ENCODE peak calls at places on chromosomes 4 and X, in nine cellular contexts. A is GM12891; V is NCI-H1105; M is activated T-helper 1 cell treated with anti-CD3 and anti-CD28 coated beads, Interleukin-2, amount 50 U/mL, for 16 hours; H is left lung; R is C1 segment of cervical spinal cord; U is HEK293T; E is astrocyte of the hippocampus; L is H9. Y is an unnamed sample.
A peak's percentile ranks its signal among the peaks of the same experiment; 100 is the strongest.

GRCh38 chr4:1784395-1784788 is 8.7 kb upstream of the FGFR3 start:
- DNase-seq in A (no peak), U (no peak), H (no peak), R (peak; percentile 51), V (no peak), E (no peak), M (no peak), L (no peak), Y (no peak)

GRCh38 chrX:11499076-11500044 is 166.4 kb downstream of the ARHGAP6 start:
- DNase-seq in A (no peak), L (no peak), M (no peak), V (no peak), H (no peak), E (peak; percentile 66), U (no peak), R (no peak), Y (no peak)

GRCh38 chr4:132065940-132066495 is 1083.1 kb upstream of the PCDH10 start:
- DNase-seq in M (no peak), U (no peak), R (no peak), V (no peak), A (no peak), H (no peak), L (no peak), E (no peak), Y (no peak)

GRCh38 chr4:10746371-10747143 is 62.0 kb upstream of the CLNK start:
- DNase-seq in R (no peak), L (no peak), H (no peak), A (no peak), E (peak; percentile 61), U (no peak), M (no peak), V (no peak), Y (no peak)

GRCh38 chrX:154047266-154047665 is 27.6 kb upstream of the IRAK1 start:
- DNase-seq in A (no peak), V (no peak), L (no peak), U (no peak), H (no peak), E (peak; percentile 44), M (no peak), R (no peak), Y (no peak)

GRCh38 chr4:132614682-132615081 is 534.4 kb upstream of the PCDH10 start:
- DNase-seq in H (no peak), R (no peak), V (no peak), M (no peak), E (peak; percentile 3), U (no peak), A (no peak), L (no peak), Y (no peak)

GRCh38 chrX:97211070-97211469 is 327.4 kb downstream of the RPA4 start:
- DNase-seq in H (no peak), L (no peak), U (no peak), V (no peak), R (no peak), E (no peak), M (no peak), A (no peak), Y (no peak)

GRCh38 chr4:3340038-3340702 is 47.3 kb downstream of the RGS12 start:
- DNase-seq in U (no peak), M (no peak), R (no peak), E (no peak), L (no peak), H (peak; percentile 75), V (no peak), A (no peak), Y (no peak)

GRCh38 chr4:61520688-61521160 is 320.6 kb downstream of the ADGRL3 start:
- DNase-seq in M (no peak), E (peak; percentile 82), U (no peak), A (no peak), H (no peak), V (peak; percentile 12), L (no peak), R (no peak), Y (no peak)

GRCh38 chr4:1992468-1993168 is 16.2 kb downstream of the NELFA start:
- DNase-seq in L (peak; percentile 90), R (no peak), U (no peak), M (no peak), H (peak; percentile 80), V (no peak), E (no peak), A (peak; percentile 5), Y (no peak)

GRCh38 chrX:49919617-49920016 is 2.8 kb upstream of the CLCN5 start:
- DNase-seq in M (no peak), U (peak; percentile 45), R (peak; percentile 7), H (no peak), E (peak; percentile 53), L (peak; percentile 36), V (no peak), A (no peak), Y (no peak)

GRCh38 chr4:39933689-39934590 is 43.8 kb downstream of the PDS5A start:
- DNase-seq in A (no peak), V (no peak), R (no peak), M (no peak), U (no peak), H (no peak), L (no peak), E (peak; percentile 57), Y (no peak)

GRCh38 chr4:140061883-140062282 is 92.1 kb downstream of the MAML3 start:
- DNase-seq in R (no peak), V (no peak), U (no peak), E (no peak), M (no peak), L (no peak), A (no peak), H (no peak), Y (no peak)